ENCODE peak calls at places on chromosomes 1 and 21, in four cellular contexts. F is endothelial cell, N is T-helper 1 cell, Z is head of caudate nucleus. Q is an unnamed sample.
A peak's percentile ranks its signal among the peaks of the same experiment; 100 is the strongest.

GRCh38 chr1:93446837-93447451 is 974 bp upstream of the FNBP1L start:
- DNase-seq in F (no peak), N (no peak), Z (no peak), Q (no peak)

GRCh38 chr1:186421446-186421845 is 39.5 kb downstream of the PDC start:
- DNase-seq in F (no peak), N (no peak), Z (no peak), Q (no peak)

GRCh38 chr21:26148071-26148470 is 22.5 kb downstream of the APP start:
- DNase-seq in F (no peak), N (no peak), Z (no peak), Q (no peak)

GRCh38 chr1:112957133-112957812 is 1.3 kb upstream of the SLC16A1 start:
- DNase-seq in F (no peak), N (peak; percentile 11), Z (no peak), Q (no peak)

GRCh38 chr1:8524637-8525157 is 206.8 kb downstream of the SLC45A1 start:
- DNase-seq in F (no peak), N (no peak), Z (no peak), Q (no peak)

GRCh38 chr1:156146006-156146748 is 7.2 kb upstream of the SEMA4A start:
- DNase-seq in F (no peak), N (no peak), Z (no peak), Q (peak; percentile 87)

GRCh38 chr1:11150326-11150725 is 38.8 kb upstream of the ANGPTL7 start:
- DNase-seq in F (no peak), N (no peak), Z (no peak), Q (no peak)

GRCh38 chr1:50968884-50969610 is 998 bp upstream of the CDKN2C start:
- DNase-seq in F (peak; percentile 30), N (peak; percentile 50), Z (no peak), Q (peak; percentile 71)

GRCh38 chr1:225896937-225897549 is 8.1 kb upstream of the LEFTY1 start:
- DNase-seq in F (no peak), N (peak; percentile 67), Z (no peak), Q (no peak)

GRCh38 chr21:24023402-24023801 is 1583.9 kb downstream of the MRPL39 start:
- DNase-seq in F (no peak), N (no peak), Z (no peak), Q (no peak)

GRCh38 chr1:87723193-87723592 is 394.5 kb downstream of the LMO4 start:
- DNase-seq in F (no peak), N (no peak), Z (no peak), Q (no peak)

GRCh38 chr1:34858901-34859441 is 578 bp downstream of the SMIM12 start:
- DNase-seq in F (peak; percentile 22), N (peak; percentile 25), Z (no peak), Q (no peak)

GRCh38 chr21:45987121-45987711 is 5.6 kb downstream of the COL6A1 start:
- DNase-seq in F (peak; percentile 11), N (peak; percentile 8), Z (no peak), Q (peak; percentile 67)

GRCh38 chr21:20647603-20648002 is 350.6 kb upstream of the NCAM2 start:
- DNase-seq in F (no peak), N (no peak), Z (no peak), Q (no peak)

GRCh38 chr1:203048555-203049051 is 22.3 kb downstream of the PPFIA4 start:
- DNase-seq in F (peak; percentile 47), N (no peak), Z (no peak), Q (no peak)

GRCh38 chr1:244757091-244757939 is 78.1 kb upstream of the COX20 start:
- DNase-seq in F (no peak), N (no peak), Z (no peak), Q (no peak)

GRCh38 chr1:40929145-40929544 is 50.4 kb upstream of the CTPS1 start:
- DNase-seq in F (no peak), N (no peak), Z (no peak), Q (no peak)

GRCh38 chr1:209850342-209850979 is 22.7 kb downstream of the UTP25 start:
- DNase-seq in F (peak; percentile 76), N (no peak), Z (peak; percentile 71), Q (no peak)

GRCh38 chr1:9340172-9340854 is 47.6 kb downstream of the SPSB1 start:
- DNase-seq in F (no peak), N (no peak), Z (no peak), Q (no peak)

GRCh38 chr1:220962031-220962751 is 82.9 kb downstream of the HLX start:
- DNase-seq in F (no peak), N (no peak), Z (no peak), Q (no peak)

GRCh38 chr1:25140073-25140797 is 92.1 kb downstream of the SYF2 start:
- DNase-seq in F (no peak), N (no peak), Z (no peak), Q (no peak)

GRCh38 chr1:168555521-168556046 is 11.8 kb upstream of the XCL2 start:
- DNase-seq in F (no peak), N (no peak), Z (no peak), Q (no peak)

GRCh38 chr1:41805771-41806471 is 112.8 kb downstream of the HIVEP3 start:
- DNase-seq in F (no peak), N (no peak), Z (no peak), Q (no peak)

GRCh38 chr1:100430368-100430767 is 78.1 kb downstream of the CDC14A start:
- DNase-seq in F (no peak), N (no peak), Z (no peak), Q (no peak)

GRCh38 chr1:246001821-246002220 is 505.3 kb downstream of the SMYD3 start:
- DNase-seq in F (no peak), N (no peak), Z (no peak), Q (no peak)

GRCh38 chr1:154599658-154600057 is 8.3 kb downstream of the ADAR start:
- DNase-seq in F (no peak), N (no peak), Z (peak; percentile 46), Q (no peak)

GRCh38 chr1:26142165-26142564 is 16.7 kb upstream of the FAM110D start:
- DNase-seq in F (no peak), N (no peak), Z (no peak), Q (no peak)